ENCODE peak calls at places on chromosomes 5 and 9, in seven cellular contexts. N is dorsolateral prefrontal cortex, K is heart left ventricle, I is sigmoid colon, R is fibroblast of villous mesenchyme, L is A549, U is tibial artery. J is an unnamed sample.

GRCh38 chr9:121914604-121915303 is 178.4 kb downstream of the TTLL11 start:
- DNase-seq in N (no peak), K (no peak), I (no peak), R (no peak), L (no peak), U (no peak), J (no peak)

GRCh38 chr9:113963017-113963620 is 87.0 kb downstream of the ZNF618 start:
- DNase-seq in N (no peak), K (no peak), I (no peak), R (peak; percentile 76), L (peak; percentile 62), U (no peak), J (peak; percentile 75)

GRCh38 chr5:140925806-140926205 is 293 bp upstream of the PCDHAC1 start:
- DNase-seq in N (no peak), K (no peak), I (no peak), R (no peak), L (no peak), U (no peak), J (no peak)

GRCh38 chr5:57780306-57780958 is 297.8 kb upstream of the ACTBL2 start:
- DNase-seq in N (no peak), K (peak; percentile 58), I (no peak), R (no peak), L (peak; percentile 33), U (peak; percentile 62), J (no peak)

GRCh38 chr5:165914462-165914861 is 2377.0 kb upstream of the WWC1 start:
- DNase-seq in N (no peak), K (no peak), I (no peak), R (no peak), L (no peak), U (no peak), J (no peak)

GRCh38 chr5:131595088-131596033 is 39.7 kb downstream of the RAPGEF6 start:
- DNase-seq in N (no peak), K (no peak), I (no peak), R (no peak), L (no peak), U (no peak), J (no peak)

GRCh38 chr5:52692618-52693017 is 95.1 kb upstream of the ITGA1 start:
- DNase-seq in N (no peak), K (no peak), I (no peak), R (peak; percentile 16), L (no peak), U (no peak), J (no peak)

GRCh38 chr5:87210076-87210475 is 57.6 kb upstream of the RASA1 start:
- DNase-seq in N (no peak), K (no peak), I (no peak), R (no peak), L (no peak), U (no peak), J (no peak)

GRCh38 chr5:137498736-137499505 is at the start of gene SPOCK1:
- DNase-seq in N (peak; percentile 71), K (peak; percentile 85), I (peak; percentile 83), R (peak; percentile 67), L (peak; percentile 75), U (peak; percentile 81), J (peak; percentile 81)

GRCh38 chr5:32170303-32171170 is 3.6 kb downstream of the GOLPH3 start:
- DNase-seq in N (no peak), K (no peak), I (no peak), R (peak; percentile 83), L (peak; percentile 20), U (no peak), J (no peak)

GRCh38 chr5:119597728-119598298 is 31.5 kb upstream of the FAM170A start:
- DNase-seq in N (no peak), K (no peak), I (no peak), R (no peak), L (no peak), U (no peak), J (no peak)

GRCh38 chr9:113151696-113152630 is 1.2 kb downstream of the SLC31A2 start:
- DNase-seq in N (no peak), K (no peak), I (no peak), R (peak; percentile 7), L (no peak), U (no peak), J (no peak)

GRCh38 chr5:8944005-8944404 is 601.9 kb downstream of the SEMA5A start:
- DNase-seq in N (no peak), K (no peak), I (no peak), R (no peak), L (no peak), U (no peak), J (peak; percentile 28)

GRCh38 chr5:91109634-91110033 is 273.5 kb downstream of the ARRDC3 start:
- DNase-seq in N (no peak), K (no peak), I (no peak), R (peak; percentile 22), L (no peak), U (no peak), J (peak; percentile 44)

GRCh38 chr5:180056153-180056552 is 15.4 kb downstream of the RNF130 start:
- DNase-seq in N (no peak), K (no peak), I (no peak), R (no peak), L (no peak), U (no peak), J (no peak)

GRCh38 chr5:451587-452458 is 8.8 kb downstream of the EXOC3 start:
- DNase-seq in N (no peak), K (no peak), I (no peak), R (no peak), L (no peak), U (no peak), J (no peak)
- H3K4me3 ChIP-seq in N (no peak overlapping the region), K (no peak overlapping the region), I (no peak overlapping the region), R (no peak overlapping the region), L (no peak overlapping the region), U (no peak overlapping the region), J (no peak overlapping the region)

GRCh38 chr5:1106385-1107166 is 5.3 kb downstream of the SLC12A7 start:
- DNase-seq in N (no peak), K (no peak), I (no peak), R (no peak), L (no peak), U (no peak), J (no peak)

GRCh38 chr5:1108865-1109174 is 3.0 kb downstream of the SLC12A7 start:
- DNase-seq in N (no peak), K (no peak), I (no peak), R (no peak), L (no peak), U (no peak), J (no peak)

GRCh38 chr5:1105350-1106265 is 6.3 kb downstream of the SLC12A7 start:
- DNase-seq in N (no peak), K (no peak), I (no peak), R (peak; percentile 27), L (peak; percentile 74), U (no peak), J (no peak)

GRCh38 chr5:1108008-1108864 is 3.6 kb downstream of the SLC12A7 start:
- DNase-seq in N (no peak), K (no peak), I (no peak), R (no peak), L (no peak), U (no peak), J (no peak)

GRCh38 chr5:1107167-1108007 is 4.5 kb downstream of the SLC12A7 start:
- DNase-seq in N (no peak), K (no peak), I (no peak), R (no peak), L (no peak), U (no peak), J (no peak)
- TF ChIP-seq CTCF in N (no peak), K (no peak), I (no peak), R (no peak), L (no peak), U (no peak), J (no peak)

DNA sequence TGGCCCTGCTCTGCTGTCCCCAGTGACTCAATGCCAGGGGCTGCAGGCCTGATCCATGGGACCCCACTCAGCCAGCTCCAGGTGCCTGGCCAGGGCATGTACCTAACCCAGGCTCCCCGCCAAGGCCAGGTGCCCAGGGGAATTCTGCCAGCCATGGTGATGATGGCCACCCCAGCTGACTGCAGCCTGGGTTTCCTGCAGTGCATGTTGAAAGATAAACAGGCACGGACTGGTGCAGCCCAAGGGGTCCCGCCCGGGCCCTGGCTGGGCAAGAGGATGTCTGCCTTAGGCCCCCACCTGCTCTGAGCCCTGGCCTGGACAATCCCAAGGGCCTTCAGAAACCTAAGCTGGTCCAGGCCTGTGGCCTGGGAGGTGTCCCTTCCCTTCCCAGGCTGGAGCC is 1.2 kb downstream of the ABCA2 start:
- DNase-seq in N (no peak), K (no peak), I (no peak), R (no peak), L (no peak), U (no peak), J (no peak)
- H3K4me3 ChIP-seq in N (peak overlapping the region; percentile 83), K (no peak overlapping the region), I (peak overlapping the region; percentile 59), R (peak overlapping the region; percentile 7), L (no peak overlapping the region), U (peak overlapping the region; percentile 51), J (no peak overlapping the region)

GRCh38 chr5:134738963-134739661 is 764 bp downstream of the CAMLG start:
- DNase-seq in N (no peak), K (no peak), I (no peak), R (peak; percentile 54), L (peak; percentile 70), U (no peak), J (peak; percentile 47)
- TF ChIP-seq CTCF in N (no peak), K (no peak), I (no peak), R (peak; percentile 7), L (peak; percentile 34), U (no peak), J (no peak)

DNA sequence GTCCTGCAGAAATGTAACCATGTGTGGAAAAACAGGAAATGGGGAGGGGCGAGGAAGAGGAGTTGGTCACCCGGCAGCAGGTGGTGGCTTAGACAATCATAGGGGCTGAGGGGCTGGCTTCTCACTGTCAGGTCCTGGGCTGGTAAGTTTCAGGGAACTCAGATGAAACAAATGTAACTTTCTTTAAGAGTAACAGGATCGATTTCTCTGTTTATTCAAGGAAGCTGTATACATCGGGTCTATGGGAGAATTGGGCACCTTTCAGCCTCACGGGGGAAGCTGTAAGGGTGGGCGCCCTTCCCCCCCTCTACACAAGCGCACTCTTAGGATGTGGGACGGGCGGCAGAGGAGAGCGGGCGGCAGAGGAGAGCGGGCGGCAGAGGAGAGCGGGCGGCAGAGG is 104.3 kb upstream of the SIMC1 start:
- DNase-seq in N (no peak), K (no peak), I (no peak), R (no peak), L (no peak), U (no peak), J (no peak)
- H3K4me3 ChIP-seq in N (no peak overlapping the region), K (no peak overlapping the region), I (no peak overlapping the region), R (no peak overlapping the region), L (no peak overlapping the region), U (no peak overlapping the region), J (no peak overlapping the region)

GRCh38 chr9:71003346-71003745 is 118.1 kb downstream of the TRPM3 start:
- DNase-seq in N (no peak), K (no peak), I (no peak), R (no peak), L (no peak), U (no peak), J (no peak)
- TF ChIP-seq CTCF in N (no peak), K (no peak), I (no peak), R (no peak), L (no peak), U (no peak), J (no peak)